ENCODE peak calls at places on chromosomes 13 and 19, in four cellular contexts. P is H1, M is GM12878, O is K562. H is an unnamed sample.

GRCh38 chr13:45674908-45675307 is 27.2 kb upstream of the CBY2 start:
- DNase-seq in P (no peak), O (no peak), M (no peak), H (no peak)

GRCh38 chr19:4007836-4008539 is 452 bp downstream of the PIAS4 start:
- DNase-seq in M (no peak), P (no peak), O (peak), H (no peak)

GRCh38 chr13:110407021-110407420 is 99.9 kb downstream of the COL4A2 start:
- DNase-seq in O (no peak), P (no peak), M (no peak), H (no peak)

GRCh38 chr13:48843630-48844380 is 131.9 kb upstream of the FNDC3A start:
- DNase-seq in P (no peak), M (no peak), O (peak), H (no peak)

GRCh38 chr13:79901336-79901735 is 420.4 kb downstream of the NDFIP2 start:
- DNase-seq in M (no peak), P (no peak), O (no peak), H (no peak)

GRCh38 chr19:11381535-11382369 is 2.4 kb downstream of the EPOR start:
- DNase-seq in P (no peak), O (no peak), M (peak), H (peak)

GRCh38 chr13:75194717-75195116 is 287.3 kb downstream of the TBC1D4 start:
- DNase-seq in M (no peak), P (no peak), O (no peak), H (no peak)

GRCh38 chr19:18599485-18599884 is 7.1 kb downstream of the CRLF1 start:
- DNase-seq in P (no peak), M (no peak), O (no peak), H (no peak)

GRCh38 chr13:78238911-78239310 is 320.3 kb upstream of the EDNRB start:
- DNase-seq in O (no peak), P (no peak), M (no peak), H (no peak)

GRCh38 chr19:47447470-47448359 is 24.0 kb downstream of the SLC8A2 start:
- DNase-seq in M (no peak), P (peak), O (peak), H (peak)

GRCh38 chr13:92512852-92513251 is 713.8 kb upstream of the GPC6 start:
- DNase-seq in M (no peak), O (no peak), P (no peak), H (no peak)

GRCh38 chr19:13906525-13906904 is 514 bp downstream of the CC2D1A start:
- DNase-seq in O (peak), P (no peak), M (no peak), H (no peak)

GRCh38 chr13:68927387-68928026 is 1180.1 kb upstream of the ATXN8OS start:
- DNase-seq in M (no peak), P (peak), O (no peak), H (peak)

GRCh38 chr13:46655727-46656180 is 102.8 kb downstream of the LRCH1 start:
- DNase-seq in O (no peak), P (no peak), M (no peak), H (no peak)

GRCh38 chr19:39372047-39372802 is 18.7 kb downstream of the PAF1 start:
- DNase-seq in P (no peak), O (no peak), M (no peak), H (no peak)

GRCh38 chr13:97030705-97031452 is 36.6 kb upstream of the OXGR1 start:
- DNase-seq in M (no peak), P (no peak), O (peak), H (peak)

GRCh38 chr19:32651729-32652140 is 23.2 kb downstream of the ANKRD27 start:
- DNase-seq in O (no peak), M (no peak), P (peak), H (no peak)

GRCh38 chr13:110340812-110341444 is 33.8 kb downstream of the COL4A2 start:
- DNase-seq in O (no peak), M (no peak), P (no peak), H (no peak)

GRCh38 chr19:4115050-4115817 is 8.7 kb downstream of the MAP2K2 start:
- DNase-seq in O (no peak), P (no peak), M (peak), H (no peak)

GRCh38 chr19:49133621-49134454 is 14.5 kb downstream of the PPFIA3 start:
- DNase-seq in P (no peak), M (no peak), O (peak), H (no peak)

GRCh38 chr19:58476498-58477015 is 405 bp downstream of the ZNF446 start:
- DNase-seq in P (no peak), O (peak), M (no peak), H (no peak)

GRCh38 chr13:96636310-96636709 is 358.0 kb downstream of the OXGR1 start:
- DNase-seq in P (no peak), M (no peak), O (no peak), H (no peak)

GRCh38 chr13:80168089-80168850 is 172.7 kb downstream of the SPRY2 start:
- DNase-seq in P (no peak), M (no peak), O (no peak), H (no peak)

GRCh38 chr13:73984949-73985691 is 149.1 kb downstream of the KLF12 start:
- DNase-seq in P (no peak), M (no peak), O (no peak), H (no peak)

GRCh38 chr13:22080832-22081231 is 410.0 kb downstream of the FGF9 start:
- DNase-seq in P (no peak), M (no peak), O (no peak), H (no peak)

GRCh38 chr13:80082396-80083096 is 258.4 kb downstream of the SPRY2 start:
- DNase-seq in M (no peak), P (no peak), O (no peak), H (no peak)

GRCh38 chr13:106570354-106570822 is 2.5 kb upstream of the ARGLU1 start:
- DNase-seq in O (peak), M (no peak), P (peak), H (peak)

GRCh38 chr19:12314553-12314952 is 18.9 kb downstream of the ZNF563 start:
- DNase-seq in P (no peak), M (no peak), O (no peak), H (no peak)

GRCh38 chr19:18068395-18068794 is 18.3 kb downstream of the IL12RB1 start:
- DNase-seq in M (no peak), P (no peak), O (no peak), H (no peak)

GRCh38 chr19:13597625-13598024 is 91.3 kb upstream of the CACNA1A start:
- DNase-seq in O (peak), P (no peak), M (peak), H (peak)

GRCh38 chr19:44653977-44654784 is 10.5 kb downstream of the PVR start:
- DNase-seq in M (peak), P (no peak), O (peak), H (no peak)

GRCh38 chr13:27482996-27483395 is 32.6 kb upstream of the MTIF3 start:
- DNase-seq in M (peak), O (no peak), P (no peak), H (no peak)

GRCh38 chr13:101013245-101013644 is 338.6 kb upstream of the TMTC4 start:
- DNase-seq in O (no peak), P (no peak), M (no peak), H (no peak)

GRCh38 chr19:49932731-49933131 is 3.4 kb upstream of the NUP62 start:
- DNase-seq in P (no peak), M (no peak), O (no peak), H (no peak)

GRCh38 chr13:82822935-82823334 is 1059.3 kb downstream of the SLITRK1 start:
- DNase-seq in O (no peak), P (no peak), M (no peak), H (no peak)

GRCh38 chr19:49506575-49507105 is 5.8 kb upstream of the FCGRT start:
- DNase-seq in M (no peak), P (no peak), O (peak), H (no peak)

GRCh38 chr13:113649212-113649611 is 8.8 kb downstream of the ATP4B start:
- DNase-seq in P (no peak), M (no peak), O (no peak), H (no peak)

GRCh38 chr19:47479701-47480503 is 4.1 kb downstream of the KPTN start:
- DNase-seq in M (no peak), P (peak), O (peak), H (no peak)

DNA sequence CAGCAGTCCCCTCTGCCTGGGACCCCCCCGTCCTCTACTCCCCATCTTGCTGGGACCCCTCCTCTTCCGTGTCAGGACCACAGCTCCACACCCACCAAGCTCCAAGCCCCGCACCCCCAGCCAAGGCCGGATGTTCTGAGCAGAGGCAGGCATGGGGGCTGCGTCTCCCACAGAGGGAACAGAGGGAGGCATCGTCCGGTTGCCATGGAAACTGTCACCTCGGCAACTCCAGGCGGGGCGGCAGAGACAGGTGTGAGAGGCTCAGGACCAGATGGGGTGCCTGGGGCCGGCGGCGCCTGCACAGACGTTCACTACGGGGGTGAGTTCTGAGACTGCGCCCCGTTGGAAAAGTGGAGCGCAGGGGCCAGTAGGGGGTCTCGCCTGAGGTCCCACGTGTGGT is 5.4 kb downstream of the RNU6-9 start:
- DNase-seq in P (no peak), M (no peak), O (no peak), H (no peak)
- TF ChIP-seq EGR1 in P (no peak), M (no peak), O (no peak), H (no peak)

DNA sequence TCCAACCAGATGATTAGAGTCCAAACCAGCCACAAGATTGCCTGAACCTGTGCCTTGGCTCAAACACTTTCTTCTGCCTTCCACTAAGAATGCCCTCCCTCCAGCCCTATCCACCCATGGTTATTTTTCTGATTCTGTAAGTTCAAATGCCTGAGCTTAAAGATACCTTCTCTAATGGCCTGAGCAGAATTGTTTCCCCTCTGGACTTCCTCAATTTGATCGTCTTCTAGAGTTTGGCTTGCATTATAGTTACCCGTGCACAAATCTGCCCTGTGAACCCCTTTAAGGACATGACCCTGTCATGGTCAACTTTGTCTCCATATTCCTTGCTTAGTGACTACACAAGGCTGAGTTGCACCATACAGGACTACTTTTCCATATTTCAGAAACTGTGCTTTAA is 481.0 kb downstream of the FOXO1 start:
- DNase-seq in P (no peak), O (no peak), M (no peak), H (no peak)
- TF ChIP-seq EGR1 in P (no peak), O (no peak), M (no peak), H (no peak)

DNA sequence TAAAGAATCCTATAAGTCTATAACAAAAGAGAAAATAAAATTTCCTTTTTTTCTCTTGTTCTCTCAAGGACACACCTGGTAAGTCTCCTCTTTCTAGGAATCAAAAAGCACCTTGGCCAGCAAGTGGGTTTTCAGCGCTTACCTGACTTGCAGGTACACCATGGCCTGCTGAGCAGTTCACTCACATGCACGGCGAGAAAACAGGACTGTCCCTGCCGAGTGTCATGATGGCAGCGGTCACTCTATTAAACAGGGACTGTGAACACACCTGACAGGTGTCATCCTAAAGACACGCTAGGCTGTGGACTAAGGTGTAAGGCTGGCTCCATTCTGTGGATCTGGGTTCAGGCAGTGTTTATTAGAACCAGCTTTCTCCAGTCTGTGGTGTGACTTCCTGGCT is 170.2 kb downstream of the TEX29 start:
- DNase-seq in M (no peak), O (no peak), P (no peak), H (no peak)
- TF ChIP-seq EGR1 in M (no peak), O (no peak), P (no peak), H (no peak)

GRCh38 chr13:51562011-51562671 is 22.1 kb upstream of the WDFY2 start:
- DNase-seq in M (peak), P (no peak), O (no peak), H (no peak)
- TF ChIP-seq EGR1 in M (no peak), P (no peak), O (no peak), H (no peak)

GRCh38 chr13:23889598-23890224 is 511 bp upstream of the MIPEP start:
- DNase-seq in P (no peak), O (no peak), M (no peak), H (no peak)
- TF ChIP-seq EGR1 in P (no peak), O (no peak), M (no peak), H (no peak)

GRCh38 chr13:29877456-29878096 is 27.2 kb upstream of the UBL3 start:
- DNase-seq in O (no peak), P (no peak), M (no peak), H (no peak)
- TF ChIP-seq EGR1 in O (no peak), P (no peak), M (no peak), H (no peak)